ENCODE peak calls at places on chromosomes 1 and 21, in seven cellular contexts. T, X, L, B, S, I and K are unnamed samples.

GRCh38 chr1:9161963-9162362 is 33.1 kb upstream of the GPR157 start:
- DNase-seq in T (no peak), S (peak; percentile 60), X (peak; percentile 61), I (no peak), L (no peak), B (no peak), K (no peak)

GRCh38 chr1:27487927-27488522 is 1.9 kb downstream of the WASF2 start:
- DNase-seq in I (no peak), S (no peak), X (no peak), L (no peak), T (no peak), B (no peak), K (no peak)

GRCh38 chr1:238647877-238648276 is 738.5 kb upstream of the CHRM3 start:
- DNase-seq in S (no peak), L (no peak), X (no peak), B (peak; percentile 100), T (peak; percentile 94), I (no peak), K (no peak)

GRCh38 chr1:176904057-176904815 is 260.3 kb downstream of the ASTN1 start:
- DNase-seq in I (no peak), T (no peak), S (no peak), X (no peak), L (no peak), B (no peak), K (no peak)

GRCh38 chr1:225428879-225429455 is 1.1 kb upstream of the LBR start:
- DNase-seq in X (no peak), L (no peak), T (no peak), I (no peak), S (no peak), B (no peak), K (no peak)

GRCh38 chr21:42227909-42228708 is 9.2 kb downstream of the ABCG1 start:
- DNase-seq in L (peak; percentile 77), T (peak; percentile 95), B (peak; percentile 91), X (peak; percentile 63), S (peak; percentile 86), I (peak; percentile 46), K (peak; percentile 84)

GRCh38 chr1:93815738-93816110 is 63.3 kb downstream of the DNTTIP2 start:
- DNase-seq in B (no peak), T (no peak), S (no peak), I (no peak), L (no peak), X (no peak), K (no peak)

GRCh38 chr1:119219711-119220110 is 79.3 kb upstream of the WARS2 start:
- DNase-seq in I (no peak), X (no peak), B (no peak), L (no peak), T (no peak), S (no peak), K (no peak)

GRCh38 chr1:63991685-63992084 is 211.7 kb upstream of the UBE2U start:
- DNase-seq in I (no peak), L (no peak), X (no peak), T (no peak), B (no peak), S (no peak), K (no peak)

GRCh38 chr1:118275716-118276115 is 90.7 kb upstream of the SPAG17 start:
- DNase-seq in T (no peak), L (no peak), B (no peak), I (no peak), X (no peak), S (no peak), K (no peak)

GRCh38 chr1:95223110-95223509 is 10.9 kb upstream of the RWDD3 start:
- DNase-seq in I (no peak), S (no peak), T (peak; percentile 24), L (no peak), X (no peak), B (peak; percentile 70), K (no peak)

GRCh38 chr1:157628773-157629172 is 30.9 kb upstream of the FCRL4 start:
- DNase-seq in B (no peak), S (no peak), X (no peak), L (no peak), I (no peak), T (no peak), K (no peak)

GRCh38 chr1:186762653-186763052 is 66.1 kb upstream of the PLA2G4A start:
- DNase-seq in B (no peak), X (no peak), T (no peak), S (no peak), L (no peak), I (no peak), K (no peak)

GRCh38 chr1:233087001-233087881 is 136.8 kb downstream of the NTPCR start:
- DNase-seq in B (no peak), I (no peak), X (no peak), L (no peak), T (no peak), S (no peak), K (no peak)

GRCh38 chr1:43836267-43836951 is 97.2 kb upstream of the ARTN start:
- DNase-seq in T (peak; percentile 84), S (peak; percentile 86), I (peak; percentile 36), X (peak; percentile 72), L (peak; percentile 70), B (no peak), K (no peak)

GRCh38 chr1:45960930-45961715 is 157.7 kb downstream of the MAST2 start:
- DNase-seq in S (no peak), T (no peak), L (no peak), I (no peak), X (no peak), B (no peak), K (no peak)

GRCh38 chr21:17003763-17004373 is 509.0 kb upstream of the CXADR start:
- DNase-seq in I (no peak), B (peak; percentile 3), S (no peak), X (no peak), L (no peak), T (peak; percentile 22), K (no peak)

GRCh38 chr1:11501491-11501897 is 22.5 kb downstream of the DISP3 start:
- DNase-seq in L (peak; percentile 43), S (no peak), I (no peak), B (no peak), X (no peak), T (no peak), K (no peak)

GRCh38 chr1:40668769-40669525 is 3.5 kb upstream of the RIMS3 start:
- DNase-seq in L (peak; percentile 86), T (peak; percentile 57), S (peak; percentile 90), B (peak; percentile 57), I (peak; percentile 75), X (peak; percentile 91), K (no peak)

GRCh38 chr1:6864166-6864565 is 78.9 kb downstream of the CAMTA1 start:
- DNase-seq in T (peak; percentile 19), L (no peak), I (no peak), S (no peak), B (no peak), X (no peak), K (no peak)

GRCh38 chr1:37940299-37940947 is 6.4 kb downstream of the INPP5B start:
- DNase-seq in B (no peak), T (no peak), I (no peak), X (peak; percentile 55), L (no peak), S (peak; percentile 69), K (no peak)

GRCh38 chr1:64043328-64043727 is 160.1 kb upstream of the UBE2U start:
- DNase-seq in X (no peak), B (no peak), T (no peak), S (no peak), L (no peak), I (no peak), K (no peak)

GRCh38 chr1:78688701-78689100 is 39.1 kb downstream of the IFI44 start:
- DNase-seq in T (peak; percentile 29), S (no peak), I (no peak), B (peak; percentile 57), X (no peak), L (no peak), K (no peak)
- TF ChIP-seq CTCF in T (peak; percentile 43), S (no peak), I (peak; percentile 7), B (peak; percentile 49), X (no peak), L (no peak), K (no peak)

GRCh38 chr1:91402023-91402422 is 2.6 kb downstream of the HFM1 start:
- DNase-seq in T (peak; percentile 8), I (no peak), S (no peak), L (peak; percentile 19), X (no peak), B (peak; percentile 20), K (no peak)

GRCh38 chr1:91400133-91400725 is 4.4 kb downstream of the HFM1 start:
- DNase-seq in L (no peak), S (no peak), X (no peak), B (no peak), I (no peak), T (no peak), K (no peak)

GRCh38 chr1:91397605-91398004 is 7.0 kb downstream of the HFM1 start:
- DNase-seq in X (no peak), S (no peak), T (no peak), B (no peak), I (no peak), L (no peak), K (no peak)

GRCh38 chr1:91398291-91398690 is 6.3 kb downstream of the HFM1 start:
- DNase-seq in S (no peak), T (no peak), X (no peak), B (no peak), L (no peak), I (no peak), K (no peak)
- H3K4me1 ChIP-seq in S (peaks cover under 1% of the 10 kb centered on the region), T (no peaks in the 10 kb centered on the region), X (no peaks in the 10 kb centered on the region), B (no peaks in the 10 kb centered on the region), L (no peaks in the 10 kb centered on the region), I (no peaks in the 10 kb centered on the region), K (no peaks in the 10 kb centered on the region)

GRCh38 chr1:212466913-212467650 is 34.4 kb downstream of the NENF start:
- DNase-seq in L (no peak), I (no peak), X (no peak), B (no peak), S (no peak), T (no peak), K (no peak)
- H3K27ac ChIP-seq in L (no peak overlapping the region), I (no peak overlapping the region), X (no peak overlapping the region), B (no peak overlapping the region), S (no peak overlapping the region), T (no peak overlapping the region), K (no peak overlapping the region)

GRCh38 chr1:101479945-101480344 is 243.1 kb downstream of the S1PR1 start:
- DNase-seq in L (no peak), S (no peak), I (no peak), B (no peak), X (no peak), T (no peak), K (no peak)

GRCh38 chr1:101476541-101476940 is 239.7 kb downstream of the S1PR1 start:
- DNase-seq in B (no peak), T (no peak), S (no peak), I (no peak), L (no peak), X (no peak), K (no peak)

DNA sequence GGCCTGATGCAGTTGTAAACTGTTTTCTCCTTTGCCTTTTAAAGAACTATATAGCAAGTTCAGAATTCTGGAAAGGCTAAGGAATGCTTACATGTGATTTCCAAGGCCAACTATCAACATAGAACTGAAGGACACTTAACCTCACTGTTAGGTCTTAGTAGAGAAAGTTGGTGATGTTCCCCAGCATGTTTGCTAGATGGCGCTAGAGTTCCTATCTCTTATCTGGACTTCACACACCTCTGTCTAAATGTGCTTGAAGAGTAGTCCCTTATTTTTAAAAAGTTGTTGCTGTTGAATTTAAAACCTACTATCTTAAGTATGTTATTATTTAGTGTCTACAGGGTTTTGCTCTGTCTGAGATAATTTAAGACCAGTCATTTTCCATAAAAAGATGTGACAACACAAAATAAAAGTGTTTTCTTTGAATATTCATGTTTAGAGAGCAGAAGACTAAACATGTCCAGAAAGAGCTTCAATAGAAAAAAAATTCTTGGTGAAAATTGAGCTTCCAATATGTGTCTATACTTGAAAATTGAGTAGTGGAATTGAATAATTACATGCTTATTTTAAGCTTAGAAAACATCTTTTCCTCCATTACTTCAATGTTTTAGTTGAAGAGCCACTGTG is 237.3 kb downstream of the S1PR1 start:
- DNase-seq in B (no peak), X (no peak), T (peak; percentile 34), S (no peak), I (no peak), L (peak; percentile 17), K (no peak)
- TF ChIP-seq CTCF in B (peak; percentile 28), X (no peak), T (peak; percentile 89), S (no peak), I (no peak), L (peak; percentile 22), K (no peak)